ENCODE peak calls at places on chromosomes 7 and 10, in nine cellular contexts. K is GM23248, B is GM23338, W is SK-N-SH, I is PC-3, P is Karpas-422, G is hepatocyte, J is OCI-LY7, V is MM.1S. R is an unnamed sample. For H3K9me2, the result is how much of the 10 kb centered on the place peaks cover.

GRCh38 chr7:156616269-156617202 is 24.0 kb upstream of the RNF32 start:
- DNase-seq in K (peak), B (peak), W (peak), I (no peak), P (no peak), G (peak), J (no peak), V (no peak), R (no peak)

GRCh38 chr10:92761576-92761975 is 71.8 kb downstream of the HHEX start:
- DNase-seq in K (peak), B (no peak), W (no peak), I (no peak), P (no peak), G (no peak), J (no peak), V (no peak), R (no peak)

GRCh38 chr10:103592186-103593021 is 98.9 kb downstream of the NEURL1 start:
- DNase-seq in K (peak), B (peak), W (peak), I (peak), P (peak), G (peak), J (peak), V (peak), R (no peak)

GRCh38 chr7:132635127-132635526 is 58.9 kb upstream of the PLXNA4 start:
- DNase-seq in K (no peak), B (no peak), W (no peak), I (no peak), P (no peak), G (no peak), J (no peak), V (no peak), R (no peak)

GRCh38 chr10:92438220-92438619 is 135.7 kb downstream of the IDE start:
- DNase-seq in K (no peak), B (no peak), W (no peak), I (no peak), P (no peak), G (no peak), J (no peak), V (no peak), R (no peak)

GRCh38 chr10:110488124-110488681 is 9.5 kb upstream of the DUSP5 start:
- DNase-seq in K (peak), B (no peak), W (no peak), I (peak), P (no peak), G (no peak), J (no peak), V (no peak), R (no peak)

GRCh38 chr7:106022193-106022821 is 59.2 kb downstream of the CDHR3 start:
- DNase-seq in K (no peak), B (no peak), W (no peak), I (no peak), P (peak), G (no peak), J (peak), V (peak), R (no peak)

GRCh38 chr10:91043173-91043910 is 122.5 kb upstream of the ANKRD1 start:
- DNase-seq in K (peak), B (peak), W (peak), I (peak), P (no peak), G (peak), J (peak), V (peak), R (peak)

GRCh38 chr7:23043441-23043840 is 29.5 kb upstream of the HYCC1 start:
- DNase-seq in K (peak), B (no peak), W (no peak), I (peak), P (no peak), G (no peak), J (no peak), V (no peak), R (no peak)

GRCh38 chr7:112188257-112188656 is 17.9 kb downstream of the DOCK4 start:
- DNase-seq in K (no peak), B (no peak), W (no peak), I (no peak), P (no peak), G (no peak), J (no peak), V (peak), R (no peak)
- H3K9me2 ChIP-seq in K (under half), B (under half), W (under half), I (under half), P (under half), G (under half), J (under half), V (under half), R (under half)

DNA sequence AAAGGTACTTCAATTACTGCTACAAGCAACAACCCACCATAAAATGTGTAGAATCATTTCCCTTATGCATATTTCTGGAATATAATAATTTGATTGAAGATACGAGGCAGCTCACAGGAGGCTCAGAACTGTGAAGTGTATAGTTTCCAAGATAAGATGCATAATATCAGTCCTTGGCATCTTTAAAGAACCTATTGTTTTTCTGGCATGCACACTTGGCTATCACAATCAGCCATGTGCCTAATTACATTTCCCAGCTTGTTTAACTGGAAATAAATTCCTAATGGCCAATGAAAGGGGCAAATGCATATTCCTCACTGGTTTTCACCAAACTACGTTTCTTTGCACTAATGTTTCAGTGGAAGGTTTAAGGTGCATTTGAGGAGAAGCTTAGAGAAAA is 83.4 kb upstream of the LRRC18 start:
- DNase-seq in K (no peak), B (no peak), W (no peak), I (no peak), P (no peak), G (no peak), J (no peak), V (no peak), R (no peak)
- H3K9me2 ChIP-seq in K (under half), B (under half), W (under half), I (under half), P (under half), G (under half), J (under half), V (under half), R (under half)

GRCh38 chr10:97546441-97547340 is 25.9 kb upstream of the ANKRD2 start:
- DNase-seq in K (no peak), B (no peak), W (no peak), I (no peak), P (no peak), G (no peak), J (no peak), V (no peak), R (no peak)
- H3K9me2 ChIP-seq in K (under half), B (under half), W (under half), I (under half), P (under half), G (under half), J (under half), V (under half), R (under half)

GRCh38 chr7:78398576-78398975 is 600.0 kb downstream of the PHTF2 start:
- DNase-seq in K (no peak), B (peak), W (no peak), I (no peak), P (no peak), G (no peak), J (no peak), V (no peak), R (no peak)

GRCh38 chr7:78402096-78402495 is 603.5 kb downstream of the PHTF2 start:
- DNase-seq in K (no peak), B (no peak), W (no peak), I (no peak), P (no peak), G (no peak), J (no peak), V (no peak), R (no peak)

GRCh38 chr7:78396190-78396589 is 597.6 kb downstream of the PHTF2 start:
- DNase-seq in K (no peak), B (no peak), W (no peak), I (no peak), P (no peak), G (no peak), J (no peak), V (no peak), R (no peak)

GRCh38 chr7:78398081-78398480 is 599.5 kb downstream of the PHTF2 start:
- DNase-seq in K (no peak), B (no peak), W (no peak), I (no peak), P (no peak), G (no peak), J (no peak), V (no peak), R (no peak)

GRCh38 chr7:78400038-78400437 is 601.5 kb downstream of the PHTF2 start:
- DNase-seq in K (no peak), B (peak), W (no peak), I (no peak), P (no peak), G (no peak), J (no peak), V (no peak), R (no peak)
- H3K9me2 ChIP-seq in K (under half), B (under half), W (under half), I (under half), P (under half), G (under half), J (under half), V (under half), R (under half)

GRCh38 chr10:14416308-14416700 is 85.6 kb upstream of the FRMD4A start:
- DNase-seq in K (no peak), B (no peak), W (no peak), I (no peak), P (no peak), G (peak), J (no peak), V (no peak), R (no peak)

GRCh38 chr10:14412624-14413023 is 81.9 kb upstream of the FRMD4A start:
- DNase-seq in K (no peak), B (no peak), W (no peak), I (no peak), P (no peak), G (no peak), J (no peak), V (no peak), R (no peak)

GRCh38 chr10:14414901-14415300 is 84.2 kb upstream of the FRMD4A start:
- DNase-seq in K (peak), B (no peak), W (no peak), I (no peak), P (no peak), G (no peak), J (no peak), V (no peak), R (no peak)

GRCh38 chr10:14415676-14416307 is 85.1 kb upstream of the FRMD4A start:
- DNase-seq in K (no peak), B (no peak), W (no peak), I (no peak), P (no peak), G (no peak), J (no peak), V (no peak), R (no peak)

DNA sequence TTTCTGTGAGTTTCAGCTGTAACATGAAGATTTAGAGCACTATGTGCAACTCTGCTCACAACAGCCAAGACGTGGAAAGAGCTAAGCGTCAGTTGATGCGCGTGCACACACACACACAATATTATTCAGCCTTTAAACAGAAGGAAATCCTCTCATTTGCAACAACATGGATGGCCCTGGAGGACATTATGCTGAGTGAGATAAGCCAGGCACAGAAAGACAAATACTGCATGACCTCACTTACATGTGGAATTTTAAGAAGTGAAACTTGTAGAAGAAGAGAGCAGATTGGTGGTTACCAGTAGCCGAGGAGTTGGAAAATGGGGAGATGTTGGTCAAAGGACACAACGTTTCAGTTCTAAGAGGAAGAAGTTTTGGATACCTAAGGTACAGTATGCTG is 82.9 kb upstream of the FRMD4A start:
- DNase-seq in K (no peak), B (no peak), W (no peak), I (no peak), P (no peak), G (no peak), J (no peak), V (no peak), R (no peak)
- H3K9me2 ChIP-seq in K (under half), B (under half), W (under half), I (under half), P (under half), G (under half), J (under half), V (under half), R (under half)

GRCh38 chr10:50025627-50026026 is 37.4 kb downstream of the AGAP6 start:
- DNase-seq in K (no peak), B (no peak), W (no peak), I (no peak), P (no peak), G (no peak), J (no peak), V (no peak), R (no peak)
- H3K9me2 ChIP-seq in K (under half), B (under half), W (under half), I (under half), P (under half), G (under half), J (under half), V (under half), R (under half)